ENCODE peak calls at places on chromosomes 3 and 15, in six cellular contexts. One of them, this sample, is unnamed.

GRCh38 chr3:100777271-100777670 is 68.0 kb downstream of the TFG start:
- ATAC-seq in HepG2: no peak
- ATAC-seq in K562: no peak
- ATAC-seq in A549: no peak
- ATAC-seq in GM12878: no peak
- ATAC-seq in upper lobe of left lung: no peak
- ATAC-seq in this sample: no peak

GRCh38 chr15:67724679-67725365 is 100.5 kb upstream of the SKOR1 start:
- ATAC-seq in HepG2: no peak
- ATAC-seq in K562: no peak
- ATAC-seq in A549: no peak
- ATAC-seq in GM12878: no peak
- ATAC-seq in upper lobe of left lung: no peak
- ATAC-seq in this sample: no peak

GRCh38 chr3:169591983-169592644 is 71.4 kb downstream of the MECOM start:
- ATAC-seq in HepG2: no peak
- ATAC-seq in K562: no peak
- ATAC-seq in A549: no peak
- ATAC-seq in GM12878: peak; percentile 31
- ATAC-seq in upper lobe of left lung: no peak
- ATAC-seq in this sample: peak; percentile 28

GRCh38 chr3:197487911-197488391 is 67.8 kb downstream of the BDH1 start:
- ATAC-seq in HepG2: peak; percentile 78
- ATAC-seq in K562: peak; percentile 48
- ATAC-seq in A549: peak; percentile 82
- ATAC-seq in GM12878: no peak
- ATAC-seq in upper lobe of left lung: peak; percentile 71
- ATAC-seq in this sample: peak; percentile 41

GRCh38 chr3:100992086-100993033 is 861 bp downstream of the ABI3BP start:
- ATAC-seq in HepG2: peak; percentile 88
- ATAC-seq in K562: no peak
- ATAC-seq in A549: peak; percentile 60
- ATAC-seq in GM12878: no peak
- ATAC-seq in upper lobe of left lung: peak; percentile 79
- ATAC-seq in this sample: peak; percentile 60

GRCh38 chr15:74337146-74337545 is 30.3 kb downstream of the CYP11A1 start:
- ATAC-seq in HepG2: no peak
- ATAC-seq in K562: no peak
- ATAC-seq in A549: no peak
- ATAC-seq in GM12878: no peak
- ATAC-seq in upper lobe of left lung: no peak
- ATAC-seq in this sample: no peak

GRCh38 chr3:45606991-45607712 is 12.6 kb downstream of the LIMD1 start:
- ATAC-seq in HepG2: no peak
- ATAC-seq in K562: no peak
- ATAC-seq in A549: no peak
- ATAC-seq in GM12878: no peak
- ATAC-seq in upper lobe of left lung: peak; percentile 12
- ATAC-seq in this sample: peak; percentile 60

GRCh38 chr3:18134386-18135082 is 290.6 kb downstream of the SATB1 start:
- ATAC-seq in HepG2: no peak
- ATAC-seq in K562: no peak
- ATAC-seq in A549: peak; percentile 76
- ATAC-seq in GM12878: peak; percentile 62
- ATAC-seq in upper lobe of left lung: no peak
- ATAC-seq in this sample: no peak

GRCh38 chr3:53147161-53147902 is 13.7 kb upstream of the PRKCD start:
- ATAC-seq in HepG2: no peak
- ATAC-seq in K562: no peak
- ATAC-seq in A549: no peak
- ATAC-seq in GM12878: peak; percentile 45
- ATAC-seq in upper lobe of left lung: peak; percentile 37
- ATAC-seq in this sample: no peak

GRCh38 chr15:40286061-40286532 is 3.2 kb upstream of the ANKRD63 start:
- ATAC-seq in HepG2: no peak
- ATAC-seq in K562: no peak
- ATAC-seq in A549: no peak
- ATAC-seq in GM12878: no peak
- ATAC-seq in upper lobe of left lung: no peak
- ATAC-seq in this sample: no peak

GRCh38 chr3:45218578-45219390 is 7.3 kb downstream of the TMEM158 start:
- ATAC-seq in HepG2: no peak
- ATAC-seq in K562: peak; percentile 66
- ATAC-seq in A549: no peak
- ATAC-seq in GM12878: no peak
- ATAC-seq in upper lobe of left lung: peak; percentile 52
- ATAC-seq in this sample: no peak

GRCh38 chr3:42672495-42672894 is 12.8 kb upstream of the KLHL40 start:
- ATAC-seq in HepG2: no peak
- ATAC-seq in K562: no peak
- ATAC-seq in A549: no peak
- ATAC-seq in GM12878: no peak
- ATAC-seq in upper lobe of left lung: no peak
- ATAC-seq in this sample: no peak

GRCh38 chr3:128706171-128706570 is 19.8 kb upstream of the RAB7A start:
- ATAC-seq in HepG2: no peak
- ATAC-seq in K562: no peak
- ATAC-seq in A549: no peak
- ATAC-seq in GM12878: no peak
- ATAC-seq in upper lobe of left lung: no peak
- ATAC-seq in this sample: no peak

GRCh38 chr3:191768421-191768820 is 307.5 kb downstream of the PYDC2 start:
- ATAC-seq in HepG2: peak; percentile 71
- ATAC-seq in K562: no peak
- ATAC-seq in A549: no peak
- ATAC-seq in GM12878: peak; percentile 51
- ATAC-seq in upper lobe of left lung: no peak
- ATAC-seq in this sample: no peak

GRCh38 chr3:107241217-107241616 is 136.0 kb upstream of the CCDC54 start:
- ATAC-seq in HepG2: peak; percentile 40
- ATAC-seq in K562: peak; percentile 63
- ATAC-seq in A549: peak; percentile 81
- ATAC-seq in GM12878: peak; percentile 75
- ATAC-seq in upper lobe of left lung: peak; percentile 69
- ATAC-seq in this sample: peak; percentile 16

GRCh38 chr15:54304321-54304720 is 326.1 kb downstream of the UNC13C start:
- ATAC-seq in HepG2: no peak
- ATAC-seq in K562: no peak
- ATAC-seq in A549: no peak
- ATAC-seq in GM12878: no peak
- ATAC-seq in upper lobe of left lung: no peak
- ATAC-seq in this sample: no peak

GRCh38 chr15:76988874-76989780 is 5.8 kb upstream of the PSTPIP1 start:
- ATAC-seq in HepG2: no peak
- ATAC-seq in K562: no peak
- ATAC-seq in A549: no peak
- ATAC-seq in GM12878: peak; percentile 35
- ATAC-seq in upper lobe of left lung: peak; percentile 45
- ATAC-seq in this sample: peak; percentile 32

GRCh38 chr3:139197251-139197650 is 146.6 kb upstream of the MRPS22 start:
- ATAC-seq in HepG2: no peak
- ATAC-seq in K562: no peak
- ATAC-seq in A549: no peak
- ATAC-seq in GM12878: no peak
- ATAC-seq in upper lobe of left lung: no peak
- ATAC-seq in this sample: no peak

GRCh38 chr3:4795905-4796304 is 183.3 kb upstream of the BHLHE40 start:
- ATAC-seq in HepG2: no peak
- ATAC-seq in K562: no peak
- ATAC-seq in A549: no peak
- ATAC-seq in GM12878: no peak
- ATAC-seq in upper lobe of left lung: no peak
- ATAC-seq in this sample: no peak

GRCh38 chr3:122925756-122926155 is 101.8 kb downstream of the SEMA5B start:
- ATAC-seq in HepG2: no peak
- ATAC-seq in K562: no peak
- ATAC-seq in A549: no peak
- ATAC-seq in GM12878: no peak
- ATAC-seq in upper lobe of left lung: no peak
- ATAC-seq in this sample: no peak

GRCh38 chr3:170806141-170806540 is 63.9 kb downstream of the RPL22L1 start:
- ATAC-seq in HepG2: no peak
- ATAC-seq in K562: no peak
- ATAC-seq in A549: no peak
- ATAC-seq in GM12878: no peak
- ATAC-seq in upper lobe of left lung: no peak
- ATAC-seq in this sample: no peak

GRCh38 chr3:170799009-170799408 is 71.0 kb downstream of the RPL22L1 start:
- ATAC-seq in HepG2: no peak
- ATAC-seq in K562: no peak
- ATAC-seq in A549: no peak
- ATAC-seq in GM12878: no peak
- ATAC-seq in upper lobe of left lung: no peak
- ATAC-seq in this sample: no peak

GRCh38 chr3:170804095-170804494 is 65.9 kb downstream of the RPL22L1 start:
- ATAC-seq in HepG2: no peak
- ATAC-seq in K562: no peak
- ATAC-seq in A549: no peak
- ATAC-seq in GM12878: no peak
- ATAC-seq in upper lobe of left lung: no peak
- ATAC-seq in this sample: no peak

GRCh38 chr3:170801597-170801996 is 68.4 kb downstream of the RPL22L1 start:
- ATAC-seq in HepG2: no peak
- ATAC-seq in K562: peak; percentile 59
- ATAC-seq in A549: no peak
- ATAC-seq in GM12878: no peak
- ATAC-seq in upper lobe of left lung: no peak
- ATAC-seq in this sample: no peak

DNA sequence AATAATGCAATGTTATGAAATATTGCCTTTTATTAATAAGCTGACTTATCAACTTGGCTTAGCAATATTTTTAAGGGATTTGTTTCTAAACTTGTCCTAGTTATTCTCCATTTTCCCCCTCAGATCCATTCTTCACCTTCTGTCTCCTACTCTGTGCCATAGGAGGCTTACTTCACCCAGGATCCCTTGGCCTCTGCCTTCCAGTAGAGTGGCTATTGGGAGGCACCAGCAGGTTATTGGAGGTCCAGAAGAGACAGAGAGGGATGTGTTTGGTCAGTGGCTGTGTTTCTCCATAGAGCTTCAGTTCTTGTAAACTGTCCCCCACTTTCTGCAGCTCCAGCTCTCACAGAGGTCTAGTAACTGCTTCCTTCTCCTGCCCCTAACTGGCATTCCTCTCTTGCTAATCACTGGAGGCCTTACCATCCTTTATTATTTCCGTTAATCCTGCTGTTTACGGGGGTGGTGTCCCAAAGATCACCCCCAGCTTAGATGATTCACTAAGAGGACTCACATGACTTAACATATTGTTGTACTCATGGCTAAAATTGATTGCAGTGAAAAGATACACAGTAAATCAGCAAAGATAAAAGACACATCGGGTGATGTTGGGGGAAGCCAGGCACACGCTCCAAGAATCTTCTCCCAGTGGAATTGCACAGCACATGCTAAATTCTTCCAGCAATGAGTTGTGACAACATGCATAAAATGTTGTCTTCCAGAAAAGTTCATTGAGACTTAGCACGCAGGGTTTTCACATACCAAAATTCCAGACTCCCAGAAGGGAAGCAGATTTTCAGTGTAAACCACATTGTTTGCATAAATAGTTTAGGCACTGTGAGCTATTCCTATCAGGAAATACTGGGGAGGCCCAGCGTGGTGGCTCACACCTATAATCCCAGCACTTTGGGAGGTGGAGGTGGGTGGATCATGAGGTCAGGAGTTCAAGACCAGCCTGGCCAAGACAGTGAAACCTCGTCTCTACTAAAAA is 67.5 kb downstream of the RPL22L1 start:
- ATAC-seq in HepG2: no peak
- ATAC-seq in K562: peak; percentile 65
- ATAC-seq in A549: no peak
- ATAC-seq in GM12878: no peak
- ATAC-seq in upper lobe of left lung: peak; percentile 66
- ATAC-seq in this sample: peak; percentile 75
- TF ChIP-seq EP300 in HepG2: no peak
- TF ChIP-seq EP300 in K562: peak; percentile 60
- TF ChIP-seq EP300 in A549: no peak
- TF ChIP-seq EP300 in GM12878: no peak
- TF ChIP-seq EP300 in upper lobe of left lung: no peak
- TF ChIP-seq EP300 in this sample: no peak

DNA sequence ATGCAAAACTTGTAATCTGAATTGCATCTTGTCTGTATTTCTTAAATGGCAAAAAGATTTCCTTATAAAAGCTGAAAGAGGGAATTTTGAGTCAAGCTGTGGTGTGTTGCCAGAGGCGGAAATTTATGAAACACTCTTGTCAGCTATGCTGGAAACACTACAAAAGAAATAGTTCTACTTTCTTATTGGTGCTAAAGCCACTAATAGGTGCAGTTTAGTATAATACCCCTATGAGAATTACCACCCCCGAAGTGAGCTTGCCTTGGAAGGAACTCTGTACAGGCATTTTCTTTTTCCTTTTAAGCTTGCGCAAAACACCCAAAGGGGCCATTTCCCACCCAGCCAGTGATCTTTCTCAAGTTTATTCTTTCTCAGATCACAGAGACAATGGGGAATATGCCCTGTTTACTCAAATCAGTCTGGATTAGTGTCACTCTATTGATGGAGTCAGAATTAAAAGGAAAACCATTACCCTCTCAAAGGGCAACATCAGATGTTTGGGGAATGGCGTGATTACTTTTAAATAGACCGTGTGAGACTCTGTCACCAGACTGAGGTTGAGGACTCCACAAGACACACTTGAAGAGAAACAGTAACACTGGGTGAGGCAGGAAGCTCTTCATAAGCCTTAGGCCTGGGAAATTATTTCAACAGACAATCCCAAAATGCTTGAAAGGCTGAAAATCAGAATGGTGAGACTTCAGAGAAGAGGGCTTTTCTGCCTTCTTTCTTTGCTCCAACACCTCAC is 166.1 kb downstream of the TP63 start:
- ATAC-seq in HepG2: no peak
- ATAC-seq in K562: no peak
- ATAC-seq in A549: no peak
- ATAC-seq in GM12878: no peak
- ATAC-seq in upper lobe of left lung: no peak
- ATAC-seq in this sample: no peak
- H3K27ac ChIP-seq in HepG2: no peak overlapping the region
- H3K27ac ChIP-seq in K562: no peak overlapping the region
- H3K27ac ChIP-seq in A549: no peak overlapping the region
- H3K27ac ChIP-seq in GM12878: no peak overlapping the region
- H3K27ac ChIP-seq in upper lobe of left lung: no peak overlapping the region
- H3K27ac ChIP-seq in this sample: no peak overlapping the region

DNA sequence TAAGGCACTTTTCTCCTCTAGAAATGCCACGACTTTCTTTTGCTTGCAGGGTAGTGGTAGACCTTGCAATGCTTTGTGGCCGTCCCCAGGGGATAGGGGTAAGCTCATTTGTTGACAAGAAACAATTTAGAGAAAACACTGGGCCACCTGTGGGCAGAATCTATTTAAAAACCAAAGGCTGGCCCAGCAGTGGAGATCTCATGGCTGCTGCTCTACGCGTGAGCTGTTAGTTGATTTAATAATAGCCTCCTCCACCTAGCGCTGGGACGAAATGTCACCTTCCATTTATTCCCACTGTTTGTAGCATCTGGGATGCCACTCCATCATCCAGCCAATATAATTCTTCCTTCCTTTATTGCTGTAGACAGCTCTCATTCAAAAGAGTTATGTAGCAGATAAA is 64.7 kb upstream of the PFN2 start:
- ATAC-seq in HepG2: no peak
- ATAC-seq in K562: no peak
- ATAC-seq in A549: no peak
- ATAC-seq in GM12878: peak; percentile 36
- ATAC-seq in upper lobe of left lung: no peak
- ATAC-seq in this sample: no peak
- TF ChIP-seq EP300 in HepG2: no peak
- TF ChIP-seq EP300 in K562: no peak
- TF ChIP-seq EP300 in A549: no peak
- TF ChIP-seq EP300 in GM12878: no peak
- TF ChIP-seq EP300 in upper lobe of left lung: no peak
- TF ChIP-seq EP300 in this sample: no peak

GRCh38 chr3:69306239-69307185 is 79.4 kb downstream of the FRMD4B start:
- ATAC-seq in HepG2: peak; percentile 97
- ATAC-seq in K562: peak; percentile 97
- ATAC-seq in A549: peak; percentile 94
- ATAC-seq in GM12878: peak; percentile 98
- ATAC-seq in upper lobe of left lung: peak; percentile 98
- ATAC-seq in this sample: peak; percentile 96
- H3K27ac ChIP-seq in HepG2: no peak overlapping the region
- H3K27ac ChIP-seq in K562: no peak overlapping the region
- H3K27ac ChIP-seq in A549: no peak overlapping the region
- H3K27ac ChIP-seq in GM12878: no peak overlapping the region
- H3K27ac ChIP-seq in upper lobe of left lung: peak overlapping the region; percentile 49
- H3K27ac ChIP-seq in this sample: peak overlapping the region; percentile 0

This sample was measured in gastroesophageal sphincter.